ENCODE peak calls at places on chromosomes 2 and 18, in seven cellular contexts. One of them, this sample, is unnamed.
A peak's percentile ranks its signal among the peaks of the same experiment; 100 is the strongest.

GRCh38 chr2:8993902-8994278 is 9.6 kb downstream of the MBOAT2 start:
- DNase-seq in left lung: no peak
- DNase-seq in astrocyte of the cerebellum: no peak
- DNase-seq in GM12865: no peak
- DNase-seq in tibial artery: no peak
- DNase-seq in CD8-positive, alpha-beta T cell: no peak
- DNase-seq in uterus: no peak
- DNase-seq in this sample: no peak

GRCh38 chr2:21404827-21405625 is 281.3 kb downstream of the TDRD15 start:
- DNase-seq in left lung: no peak
- DNase-seq in astrocyte of the cerebellum: no peak
- DNase-seq in GM12865: no peak
- DNase-seq in tibial artery: no peak
- DNase-seq in CD8-positive, alpha-beta T cell: no peak
- DNase-seq in uterus: no peak
- DNase-seq in this sample: no peak

GRCh38 chr2:120549841-120550240 is 185.8 kb upstream of the GLI2 start:
- DNase-seq in left lung: no peak
- DNase-seq in astrocyte of the cerebellum: no peak
- DNase-seq in GM12865: no peak
- DNase-seq in tibial artery: no peak
- DNase-seq in CD8-positive, alpha-beta T cell: no peak
- DNase-seq in uterus: no peak
- DNase-seq in this sample: no peak

GRCh38 chr2:113324684-113325160 is 46.0 kb upstream of the PAX8 start:
- DNase-seq in left lung: peak; percentile 83
- DNase-seq in astrocyte of the cerebellum: peak; percentile 33
- DNase-seq in GM12865: no peak
- DNase-seq in tibial artery: no peak
- DNase-seq in CD8-positive, alpha-beta T cell: no peak
- DNase-seq in uterus: peak; percentile 49
- DNase-seq in this sample: no peak

GRCh38 chr2:121197369-121198091 is 87.5 kb downstream of the TFCP2L1 start:
- DNase-seq in left lung: peak; percentile 93
- DNase-seq in astrocyte of the cerebellum: peak; percentile 15
- DNase-seq in GM12865: no peak
- DNase-seq in tibial artery: peak; percentile 95
- DNase-seq in CD8-positive, alpha-beta T cell: no peak
- DNase-seq in uterus: no peak
- DNase-seq in this sample: peak; percentile 96

GRCh38 chr2:43215673-43216255 is 10.6 kb downstream of the ZFP36L2 start:
- DNase-seq in left lung: no peak
- DNase-seq in astrocyte of the cerebellum: no peak
- DNase-seq in GM12865: no peak
- DNase-seq in tibial artery: no peak
- DNase-seq in CD8-positive, alpha-beta T cell: no peak
- DNase-seq in uterus: no peak
- DNase-seq in this sample: no peak

GRCh38 chr2:38224821-38225450 is 149.0 kb upstream of the CYP1B1 start:
- DNase-seq in left lung: no peak
- DNase-seq in astrocyte of the cerebellum: no peak
- DNase-seq in GM12865: no peak
- DNase-seq in tibial artery: no peak
- DNase-seq in CD8-positive, alpha-beta T cell: no peak
- DNase-seq in uterus: no peak
- DNase-seq in this sample: no peak

GRCh38 chr2:170307988-170308387 is 130.0 kb downstream of the MYO3B start:
- DNase-seq in left lung: no peak
- DNase-seq in astrocyte of the cerebellum: no peak
- DNase-seq in GM12865: no peak
- DNase-seq in tibial artery: no peak
- DNase-seq in CD8-positive, alpha-beta T cell: no peak
- DNase-seq in uterus: no peak
- DNase-seq in this sample: no peak

GRCh38 chr2:104504331-104505073 is 349.4 kb upstream of the POU3F3 start:
- DNase-seq in left lung: no peak
- DNase-seq in astrocyte of the cerebellum: no peak
- DNase-seq in GM12865: no peak
- DNase-seq in tibial artery: no peak
- DNase-seq in CD8-positive, alpha-beta T cell: no peak
- DNase-seq in uterus: no peak
- DNase-seq in this sample: no peak

GRCh38 chr2:44672431-44672830 is 269.1 kb upstream of the SIX3 start:
- DNase-seq in left lung: no peak
- DNase-seq in astrocyte of the cerebellum: no peak
- DNase-seq in GM12865: no peak
- DNase-seq in tibial artery: no peak
- DNase-seq in CD8-positive, alpha-beta T cell: no peak
- DNase-seq in uterus: no peak
- DNase-seq in this sample: no peak

GRCh38 chr2:84801816-84802215 is 79.1 kb downstream of the TRABD2A start:
- DNase-seq in left lung: no peak
- DNase-seq in astrocyte of the cerebellum: no peak
- DNase-seq in GM12865: no peak
- DNase-seq in tibial artery: no peak
- DNase-seq in CD8-positive, alpha-beta T cell: no peak
- DNase-seq in uterus: no peak
- DNase-seq in this sample: no peak

GRCh38 chr2:29747786-29748470 is 173.5 kb downstream of the ALK start:
- DNase-seq in left lung: no peak
- DNase-seq in astrocyte of the cerebellum: peak; percentile 64
- DNase-seq in GM12865: no peak
- DNase-seq in tibial artery: no peak
- DNase-seq in CD8-positive, alpha-beta T cell: no peak
- DNase-seq in uterus: no peak
- DNase-seq in this sample: no peak

GRCh38 chr2:45748239-45748638 is 96.8 kb downstream of the PRKCE start:
- DNase-seq in left lung: no peak
- DNase-seq in astrocyte of the cerebellum: no peak
- DNase-seq in GM12865: no peak
- DNase-seq in tibial artery: no peak
- DNase-seq in CD8-positive, alpha-beta T cell: no peak
- DNase-seq in uterus: no peak
- DNase-seq in this sample: peak; percentile 90

GRCh38 chr2:179440642-179441251 is 176.1 kb upstream of the SESTD1 start:
- DNase-seq in left lung: no peak
- DNase-seq in astrocyte of the cerebellum: peak; percentile 19
- DNase-seq in GM12865: peak; percentile 49
- DNase-seq in tibial artery: no peak
- DNase-seq in CD8-positive, alpha-beta T cell: no peak
- DNase-seq in uterus: no peak
- DNase-seq in this sample: no peak

GRCh38 chr2:12442627-12442928 is 274.2 kb upstream of the TRIB2 start:
- DNase-seq in left lung: no peak
- DNase-seq in astrocyte of the cerebellum: no peak
- DNase-seq in GM12865: no peak
- DNase-seq in tibial artery: no peak
- DNase-seq in CD8-positive, alpha-beta T cell: no peak
- DNase-seq in uterus: no peak
- DNase-seq in this sample: no peak

GRCh38 chr2:23861952-23862351 is 65.0 kb downstream of the ATAD2B start:
- DNase-seq in left lung: no peak
- DNase-seq in astrocyte of the cerebellum: no peak
- DNase-seq in GM12865: peak; percentile 6
- DNase-seq in tibial artery: no peak
- DNase-seq in CD8-positive, alpha-beta T cell: no peak
- DNase-seq in uterus: no peak
- DNase-seq in this sample: no peak

GRCh38 chr2:66521459-66521858 is 86.5 kb downstream of the MEIS1 start:
- DNase-seq in left lung: no peak
- DNase-seq in astrocyte of the cerebellum: no peak
- DNase-seq in GM12865: no peak
- DNase-seq in tibial artery: no peak
- DNase-seq in CD8-positive, alpha-beta T cell: no peak
- DNase-seq in uterus: no peak
- DNase-seq in this sample: no peak

GRCh38 chr2:55618025-55618648 is 715 bp upstream of the PPP4R3B start:
- DNase-seq in left lung: no peak
- DNase-seq in astrocyte of the cerebellum: no peak
- DNase-seq in GM12865: peak; percentile 30
- DNase-seq in tibial artery: no peak
- DNase-seq in CD8-positive, alpha-beta T cell: no peak
- DNase-seq in uterus: no peak
- DNase-seq in this sample: no peak

DNA sequence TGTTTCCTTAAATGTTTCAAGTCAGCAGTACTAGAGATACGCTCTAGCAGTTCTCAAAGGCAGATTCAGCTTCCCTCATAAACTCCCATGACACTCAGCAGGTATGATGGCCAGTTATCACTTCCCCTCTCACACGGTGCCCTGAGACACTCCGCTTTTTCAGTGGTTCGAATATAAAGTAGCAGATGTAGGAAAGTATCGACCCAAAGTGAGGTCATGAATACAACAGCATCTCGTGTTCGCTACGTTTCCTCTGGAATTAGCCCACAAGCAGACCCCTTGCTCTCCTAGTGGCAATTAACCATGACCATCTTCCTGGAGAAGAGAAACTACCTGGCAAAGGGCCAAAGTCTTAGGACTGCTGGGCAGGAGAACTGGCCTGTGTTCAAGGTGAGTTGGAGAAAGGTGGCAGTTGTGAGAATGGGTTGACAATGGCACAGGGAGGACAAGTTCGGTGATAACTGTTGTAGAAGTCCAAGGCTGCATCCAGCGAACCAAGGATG is 9.3 kb upstream of the AGBL5 start:
- DNase-seq in left lung: no peak
- DNase-seq in astrocyte of the cerebellum: no peak
- DNase-seq in GM12865: peak; percentile 64
- DNase-seq in tibial artery: no peak
- DNase-seq in CD8-positive, alpha-beta T cell: no peak
- DNase-seq in uterus: no peak
- DNase-seq in this sample: no peak
- H3K4me3 ChIP-seq in left lung: no peak overlapping the region
- H3K4me3 ChIP-seq in astrocyte of the cerebellum: no peak overlapping the region
- H3K4me3 ChIP-seq in GM12865: no peak overlapping the region
- H3K4me3 ChIP-seq in tibial artery: no peak overlapping the region
- H3K4me3 ChIP-seq in CD8-positive, alpha-beta T cell: no peak overlapping the region
- H3K4me3 ChIP-seq in uterus: no peak overlapping the region
- H3K4me3 ChIP-seq in this sample: no peak overlapping the region

DNA sequence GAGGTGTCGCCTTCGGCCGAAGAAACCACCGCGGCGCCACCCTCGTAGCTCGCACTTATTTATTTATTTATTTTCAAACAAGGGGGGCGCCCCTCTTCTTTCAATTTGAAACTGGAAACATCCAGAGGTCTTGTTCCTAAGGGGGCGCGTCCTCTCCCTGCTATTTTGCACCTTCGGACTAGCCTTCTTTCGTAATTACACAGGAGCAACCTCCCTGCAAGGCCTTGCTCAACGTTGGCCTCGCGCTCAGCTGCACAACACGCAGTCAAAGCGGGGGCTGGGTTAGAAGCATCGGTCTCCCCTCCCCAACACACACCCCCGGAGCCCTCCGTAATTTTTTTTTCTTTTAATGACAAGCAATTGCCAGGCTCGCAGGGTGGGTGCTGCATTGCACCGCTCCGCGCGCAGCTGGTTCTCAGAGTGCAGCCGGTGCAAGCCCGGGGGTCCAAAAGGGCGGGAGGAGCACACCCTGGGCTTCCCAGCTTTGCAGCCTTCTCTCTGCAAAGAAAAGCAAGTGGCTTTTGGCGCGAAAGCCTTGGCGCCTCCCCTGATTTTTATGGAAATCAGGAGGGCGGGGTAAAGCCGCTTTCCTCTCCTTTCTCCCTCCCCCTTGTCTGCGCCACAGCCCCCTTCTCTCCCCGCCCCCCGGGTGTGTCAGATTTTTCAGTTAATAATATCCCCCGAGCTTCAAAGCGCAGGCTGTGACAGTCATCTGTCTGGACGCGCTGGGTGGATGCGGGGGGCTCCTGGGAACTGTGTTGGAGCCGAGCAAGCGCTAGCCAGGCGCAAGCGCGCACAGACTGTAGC is at the start of gene MYCN:
- DNase-seq in left lung: no peak
- DNase-seq in astrocyte of the cerebellum: no peak
- DNase-seq in GM12865: no peak
- DNase-seq in tibial artery: peak; percentile 27
- DNase-seq in CD8-positive, alpha-beta T cell: no peak
- DNase-seq in uterus: peak; percentile 60
- DNase-seq in this sample: peak; percentile 79
- H3K4me3 ChIP-seq in left lung: peak within 1 kb of the TSS; percentile 31
- H3K4me3 ChIP-seq in astrocyte of the cerebellum: peak within 1 kb of the TSS; percentile 30
- H3K4me3 ChIP-seq in GM12865: no peak within 1 kb of the TSS
- H3K4me3 ChIP-seq in tibial artery: peak within 1 kb of the TSS; percentile 34
- H3K4me3 ChIP-seq in CD8-positive, alpha-beta T cell: peak within 1 kb of the TSS; percentile 54
- H3K4me3 ChIP-seq in uterus: peak within 1 kb of the TSS; percentile 44
- H3K4me3 ChIP-seq in this sample: no peak within 1 kb of the TSS

DNA sequence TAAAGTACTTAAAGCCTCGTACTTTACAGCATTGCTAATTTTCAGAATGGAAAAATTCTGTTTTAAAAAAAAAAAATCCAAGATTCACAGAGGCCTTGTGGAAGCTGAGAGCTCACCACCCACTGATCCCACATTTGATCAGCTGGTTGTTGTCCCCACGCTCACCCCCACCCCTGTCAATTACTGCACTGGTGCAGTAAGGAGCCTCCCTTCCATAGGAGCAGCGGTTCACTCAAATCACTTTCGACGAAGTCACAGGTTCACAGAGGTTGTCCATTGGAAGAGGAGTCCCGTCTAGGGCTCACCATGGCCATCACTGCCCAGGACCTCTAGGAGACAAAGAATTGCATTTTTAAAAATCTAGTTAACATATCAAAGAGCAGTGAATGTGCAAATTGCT is 165.7 kb upstream of the SALL3 start:
- DNase-seq in left lung: no peak
- DNase-seq in astrocyte of the cerebellum: no peak
- DNase-seq in GM12865: no peak
- DNase-seq in tibial artery: no peak
- DNase-seq in CD8-positive, alpha-beta T cell: no peak
- DNase-seq in uterus: no peak
- DNase-seq in this sample: no peak
- H3K4me3 ChIP-seq in left lung: no peak overlapping the region
- H3K4me3 ChIP-seq in astrocyte of the cerebellum: no peak overlapping the region
- H3K4me3 ChIP-seq in GM12865: no peak overlapping the region
- H3K4me3 ChIP-seq in tibial artery: no peak overlapping the region
- H3K4me3 ChIP-seq in CD8-positive, alpha-beta T cell: no peak overlapping the region
- H3K4me3 ChIP-seq in uterus: no peak overlapping the region
- H3K4me3 ChIP-seq in this sample: no peak overlapping the region

GRCh38 chr2:174667461-174667860 is 69.9 kb upstream of the WIPF1 start:
- DNase-seq in left lung: peak; percentile 69
- DNase-seq in astrocyte of the cerebellum: no peak
- DNase-seq in GM12865: no peak
- DNase-seq in tibial artery: no peak
- DNase-seq in CD8-positive, alpha-beta T cell: no peak
- DNase-seq in uterus: no peak
- DNase-seq in this sample: no peak
- H3K4me3 ChIP-seq in left lung: no peak overlapping the region
- H3K4me3 ChIP-seq in astrocyte of the cerebellum: no peak overlapping the region
- H3K4me3 ChIP-seq in GM12865: no peak overlapping the region
- H3K4me3 ChIP-seq in tibial artery: no peak overlapping the region
- H3K4me3 ChIP-seq in CD8-positive, alpha-beta T cell: no peak overlapping the region
- H3K4me3 ChIP-seq in uterus: no peak overlapping the region
- H3K4me3 ChIP-seq in this sample: no peak overlapping the region

This sample was measured in lower leg skin.